ENCODE peak calls at places on chromosomes 16 and 17, in eight cellular contexts. W is mesenchymal stem cell, Y is endothelial cell of umbilical vein, S is left lung, X is BE2C, O is spleen, Z is DND-41, C is HCT116. L is an unnamed sample. For H3K4me1, the result is how much of the 10 kb centered on the place peaks cover.

GRCh38 chr17:64599187-64599676 is 62.9 kb downstream of the SMURF2 start:
- DNase-seq in W (no peak), Y (no peak), S (peak), X (no peak), O (peak), Z (peak), C (no peak), L (peak)

GRCh38 chr16:89155851-89156739 is 15.5 kb upstream of the CDH15 start:
- DNase-seq in W (peak), Y (no peak), S (no peak), X (no peak), O (no peak), Z (no peak), C (no peak), L (peak)

GRCh38 chr17:5473906-5474305 is 5.1 kb upstream of the DHX33 start:
- DNase-seq in W (no peak), Y (no peak), S (no peak), X (no peak), O (no peak), Z (no peak), C (no peak), L (no peak)

GRCh38 chr17:6544770-6545169 is 11.6 kb downstream of the PITPNM3 start:
- DNase-seq in W (no peak), Y (no peak), S (no peak), X (no peak), O (peak), Z (no peak), C (no peak), L (no peak)

GRCh38 chr17:31008374-31009035 is 37.7 kb downstream of the RNF135 start:
- DNase-seq in W (peak), Y (peak), S (peak), X (no peak), O (peak), Z (no peak), C (no peak), L (peak)

GRCh38 chr17:72419866-72420774 is 299.3 kb downstream of the SOX9 start:
- DNase-seq in W (no peak), Y (no peak), S (no peak), X (no peak), O (no peak), Z (no peak), C (no peak), L (peak)

GRCh38 chr17:46772013-46772878 is 46.2 kb downstream of the WNT3 start:
- DNase-seq in W (peak), Y (peak), S (peak), X (no peak), O (no peak), Z (no peak), C (no peak), L (no peak)

GRCh38 chr17:19494961-19495806 is 38.5 kb upstream of the SLC47A1 start:
- DNase-seq in W (no peak), Y (no peak), S (no peak), X (no peak), O (no peak), Z (no peak), C (no peak), L (no peak)

GRCh38 chr17:77770331-77771105 is 188.0 kb upstream of the TNRC6C start:
- DNase-seq in W (peak), Y (no peak), S (no peak), X (peak), O (no peak), Z (no peak), C (no peak), L (no peak)

GRCh38 chr17:21007646-21008045 is 35.2 kb downstream of the USP22 start:
- DNase-seq in W (no peak), Y (no peak), S (no peak), X (no peak), O (no peak), Z (no peak), C (no peak), L (no peak)

GRCh38 chr17:58312824-58313223 is 15.8 kb downstream of the TSPOAP1 start:
- DNase-seq in W (no peak), Y (no peak), S (no peak), X (no peak), O (no peak), Z (no peak), C (no peak), L (peak)

GRCh38 chr16:66265106-66265415 is 101.4 kb upstream of the CDH5 start:
- DNase-seq in W (no peak), Y (no peak), S (no peak), X (no peak), O (no peak), Z (no peak), C (no peak), L (no peak)

GRCh38 chr17:4969551-4970231 is 2.1 kb upstream of the SPAG7 start:
- DNase-seq in W (peak), Y (no peak), S (no peak), X (no peak), O (no peak), Z (no peak), C (no peak), L (no peak)

GRCh38 chr16:85332175-85332574 is 219.9 kb upstream of the CIBAR2 start:
- DNase-seq in W (no peak), Y (no peak), S (no peak), X (no peak), O (no peak), Z (no peak), C (no peak), L (no peak)

GRCh38 chr16:29126057-29126494 is 141.2 kb downstream of the LAT start:
- DNase-seq in W (no peak), Y (no peak), S (peak), X (no peak), O (peak), Z (no peak), C (no peak), L (no peak)

GRCh38 chr17:81858967-81859905 is 1.1 kb downstream of the P4HB start:
- DNase-seq in W (peak), Y (no peak), S (no peak), X (no peak), O (no peak), Z (no peak), C (no peak), L (peak)

GRCh38 chr17:73561066-73561465 is 83.2 kb downstream of the SDK2 start:
- DNase-seq in W (no peak), Y (no peak), S (peak), X (no peak), O (no peak), Z (no peak), C (no peak), L (no peak)

GRCh38 chr16:89094252-89094901 is 725 bp downstream of the ACSF3 start:
- DNase-seq in W (peak), Y (peak), S (peak), X (no peak), O (no peak), Z (peak), C (no peak), L (peak)

GRCh38 chr17:63335818-63336217 is 110.3 kb downstream of the CYB561 start:
- DNase-seq in W (no peak), Y (no peak), S (no peak), X (no peak), O (no peak), Z (no peak), C (no peak), L (no peak)

GRCh38 chr17:66637491-66637890 is 197.4 kb upstream of the CACNG5 start:
- DNase-seq in W (no peak), Y (no peak), S (no peak), X (no peak), O (no peak), Z (no peak), C (no peak), L (no peak)

GRCh38 chr17:78806451-78806850 is 24.4 kb upstream of the CYTH1 start:
- DNase-seq in W (no peak), Y (no peak), S (no peak), X (no peak), O (peak), Z (no peak), C (no peak), L (no peak)

GRCh38 chr17:4155980-4156620 is 13.1 kb downstream of the CYB5D2 start:
- DNase-seq in W (no peak), Y (no peak), S (no peak), X (no peak), O (no peak), Z (no peak), C (no peak), L (no peak)

GRCh38 chr17:80622170-80622466 is 77.5 kb downstream of the RPTOR start:
- DNase-seq in W (no peak), Y (no peak), S (no peak), X (no peak), O (no peak), Z (peak), C (no peak), L (no peak)

GRCh38 chr16:67538666-67539101 is 10.1 kb downstream of the RIPOR1 start:
- DNase-seq in W (peak), Y (peak), S (no peak), X (no peak), O (no peak), Z (no peak), C (no peak), L (no peak)

GRCh38 chr17:81553616-81554181 is 1.5 kb upstream of the FAAP100 start:
- DNase-seq in W (peak), Y (peak), S (peak), X (peak), O (no peak), Z (peak), C (peak), L (no peak)

GRCh38 chr17:16040710-16041251 is 41.2 kb downstream of the TTC19 start:
- DNase-seq in W (no peak), Y (peak), S (no peak), X (no peak), O (no peak), Z (no peak), C (no peak), L (no peak)

GRCh38 chr16:31141489-31142108 is 6.1 kb upstream of the PRSS8 start:
- DNase-seq in W (peak), Y (no peak), S (peak), X (peak), O (peak), Z (no peak), C (no peak), L (no peak)

GRCh38 chr16:30040221-30040620 is 9.2 kb upstream of the TLCD3B start:
- DNase-seq in W (no peak), Y (no peak), S (no peak), X (no peak), O (no peak), Z (no peak), C (no peak), L (no peak)

GRCh38 chr17:47864791-47865216 is 13.8 kb upstream of the SP6 start:
- DNase-seq in W (no peak), Y (no peak), S (no peak), X (no peak), O (no peak), Z (no peak), C (no peak), L (no peak)

GRCh38 chr17:5282639-5283217 is 644 bp downstream of the RABEP1 start:
- DNase-seq in W (peak), Y (peak), S (peak), X (peak), O (no peak), Z (peak), C (no peak), L (peak)

GRCh38 chr17:19338031-19338990 is 24.2 kb downstream of the B9D1 start:
- DNase-seq in W (peak), Y (peak), S (peak), X (peak), O (peak), Z (peak), C (no peak), L (peak)

GRCh38 chr17:76582660-76583059 is 3.0 kb downstream of the ST6GALNAC2 start:
- DNase-seq in W (no peak), Y (no peak), S (no peak), X (no peak), O (no peak), Z (no peak), C (no peak), L (no peak)

GRCh38 chr17:58970966-58971575 is 135.6 kb downstream of the TRIM37 start:
- DNase-seq in W (no peak), Y (no peak), S (no peak), X (no peak), O (no peak), Z (no peak), C (no peak), L (no peak)

GRCh38 chr17:50093807-50094206 is 1.3 kb upstream of the PDK2 start:
- DNase-seq in W (no peak), Y (no peak), S (no peak), X (no peak), O (no peak), Z (no peak), C (no peak), L (no peak)

GRCh38 chr17:50094243-50094752 is 853 bp upstream of the PDK2 start:
- DNase-seq in W (peak), Y (peak), S (peak), X (peak), O (peak), Z (peak), C (peak), L (peak)

GRCh38 chr17:50095626-50096037 is 481 bp downstream of the PDK2 start:
- DNase-seq in W (no peak), Y (no peak), S (no peak), X (no peak), O (no peak), Z (peak), C (no peak), L (peak)

GRCh38 chr17:50096092-50096491 is 941 bp downstream of the PDK2 start:
- DNase-seq in W (no peak), Y (no peak), S (no peak), X (no peak), O (no peak), Z (no peak), C (no peak), L (no peak)

DNA sequence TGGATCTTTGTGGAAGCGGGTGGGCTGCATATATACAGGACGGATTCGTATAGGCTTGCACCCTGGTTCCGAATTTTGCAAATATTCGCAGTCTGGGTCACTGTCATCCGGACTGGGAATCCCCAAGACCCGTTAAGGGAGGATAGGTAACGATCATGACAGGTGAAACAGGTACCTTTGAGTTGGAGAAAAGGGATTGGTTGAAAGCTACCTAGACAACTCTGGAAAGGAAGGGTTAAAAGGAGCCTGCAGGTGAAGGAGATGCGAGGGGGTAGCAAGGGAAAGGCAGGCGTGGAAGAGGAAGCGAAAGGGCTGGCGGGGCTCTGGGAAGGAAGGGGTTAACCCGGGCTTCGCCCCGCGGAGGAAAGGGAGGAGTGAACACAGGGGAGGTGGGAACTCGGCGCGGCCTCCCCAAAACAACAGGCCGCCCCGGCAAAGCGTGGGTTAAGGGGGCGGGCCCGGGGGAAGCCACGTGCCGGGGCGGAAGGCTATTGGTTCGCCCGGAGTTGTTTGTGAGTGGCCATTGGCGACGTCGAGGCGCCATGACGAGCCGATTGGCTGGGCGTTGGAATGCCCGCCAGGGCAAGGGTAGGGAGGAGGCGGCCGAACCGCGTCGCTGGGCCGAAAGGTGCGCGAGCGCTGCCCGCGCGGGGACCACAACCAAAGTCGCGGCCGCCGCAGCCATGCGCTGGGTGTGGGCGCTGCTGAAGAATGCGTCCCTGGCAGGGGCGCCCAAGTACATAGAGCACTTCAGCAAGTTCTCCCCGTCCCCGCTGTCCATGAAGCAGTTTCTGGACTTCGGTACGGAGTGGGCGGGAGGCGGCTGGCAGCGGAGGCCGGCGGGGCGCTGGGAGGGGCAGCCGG is at the start of gene PDK2:
- DNase-seq in W (peak), Y (peak), S (peak), X (peak), O (peak), Z (peak), C (peak), L (peak)
- H3K4me1 ChIP-seq in W (under half), Y (under half), S (under half), X (under half), O (under half), Z (under half), C (under half), L (under half)

GRCh38 chr16:83925957-83926725 is 26.9 kb upstream of the OSGIN1 start:
- DNase-seq in W (no peak), Y (no peak), S (peak), X (no peak), O (no peak), Z (no peak), C (no peak), L (no peak)
- H3K4me3 ChIP-seq in W (peak), Y (no peak), S (no peak), X (no peak), O (no peak), Z (no peak), C (no peak), L (no peak)

DNA sequence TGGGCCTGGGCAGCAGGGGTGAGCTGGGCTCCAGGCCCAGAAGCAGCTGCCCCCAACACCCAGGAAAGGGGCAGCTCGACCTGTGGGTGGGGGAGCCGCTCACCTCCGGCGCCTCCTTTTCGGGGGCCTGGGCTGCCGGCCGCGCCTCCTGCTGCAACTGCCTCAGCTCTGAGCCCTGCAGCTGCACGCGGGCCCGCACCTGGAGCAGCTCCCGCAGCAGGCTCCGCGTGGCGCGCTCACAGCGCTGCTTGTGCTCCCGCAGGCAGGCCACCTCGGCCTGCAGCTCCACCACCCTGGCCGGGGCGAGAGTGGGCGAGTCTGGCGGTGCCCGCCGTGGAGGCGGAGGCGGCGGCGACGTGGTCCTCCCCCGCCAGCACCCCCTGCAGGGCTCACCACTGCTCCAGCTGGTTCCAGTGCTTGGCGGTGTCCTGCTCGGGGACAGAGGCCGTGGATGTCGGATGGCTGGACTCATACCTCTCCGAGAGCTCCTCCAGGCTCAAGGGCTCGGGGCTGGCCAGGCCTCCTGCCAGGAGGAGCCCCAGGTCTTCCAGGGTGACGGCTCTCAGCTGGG is 868 bp downstream of the CCDC154 start:
- DNase-seq in W (no peak), Y (no peak), S (no peak), X (no peak), O (no peak), Z (no peak), C (no peak), L (no peak)
- H3K4me1 ChIP-seq in W (under half), Y (under half), S (under half), X (under half), O (under half), Z (under half), C (under half), L (under half)

DNA sequence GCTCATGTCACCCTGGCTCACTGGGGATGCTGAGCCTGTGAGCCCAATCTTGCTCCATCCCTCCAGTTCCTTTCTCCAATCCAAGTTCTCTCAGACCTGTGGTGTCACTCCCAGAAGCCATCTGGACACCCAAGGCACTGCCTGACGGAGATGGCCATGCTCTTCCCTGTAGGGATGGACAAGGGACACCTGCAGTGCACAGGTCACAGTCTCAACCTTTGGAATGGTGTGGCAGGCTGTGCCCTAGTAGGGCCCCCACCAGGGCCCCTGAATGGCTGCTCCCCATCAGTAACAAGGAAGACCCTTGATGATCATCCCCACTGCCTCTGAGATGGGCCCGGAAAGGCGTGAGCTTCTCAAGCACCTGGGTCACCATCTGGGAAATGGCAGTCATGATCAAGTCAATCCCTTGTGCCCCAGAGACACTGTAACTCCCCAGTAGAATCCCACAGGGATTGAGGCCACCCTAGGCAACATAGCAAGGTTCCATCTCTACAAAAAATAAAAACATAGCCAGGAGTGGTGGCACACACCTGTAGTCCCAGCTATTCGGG is 822.5 kb downstream of the KCNJ18 start:
- DNase-seq in W (no peak), Y (no peak), S (no peak), X (no peak), O (no peak), Z (no peak), C (no peak), L (no peak)
- H3K4me3 ChIP-seq in W (no peak), Y (no peak), S (no peak), X (no peak), O (no peak), Z (no peak), C (no peak), L (no peak)

DNA sequence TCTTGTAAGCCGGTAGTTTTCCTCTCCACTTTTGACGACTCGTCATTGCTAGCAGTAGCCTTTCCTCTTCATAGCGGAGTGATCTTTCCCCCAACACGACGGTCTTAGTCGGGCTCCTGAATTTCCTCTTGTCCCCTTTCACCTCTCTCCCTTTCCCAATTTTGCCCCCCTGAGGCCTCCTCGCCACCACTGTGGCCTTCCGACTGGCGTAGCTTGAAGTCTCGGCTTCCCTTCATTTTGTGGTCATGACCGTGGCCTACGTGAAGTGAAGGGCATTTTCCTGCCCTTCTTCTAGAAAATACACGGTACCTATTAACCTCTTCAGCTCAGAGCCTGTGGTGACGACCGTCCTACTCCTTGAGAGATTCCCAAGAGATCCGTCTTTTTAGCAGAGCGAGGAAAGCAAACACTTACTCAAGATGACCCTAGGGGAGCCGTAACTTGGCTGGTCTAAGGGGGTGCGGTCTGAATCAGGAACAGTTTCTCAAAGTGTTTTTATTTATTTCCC is 791 bp downstream of the PRKAR1A start:
- DNase-seq in W (peak), Y (peak), S (no peak), X (no peak), O (no peak), Z (no peak), C (no peak), L (peak)
- H3K4me1 ChIP-seq in W (under half), Y (under half), S (half or more), X (under half), O (under half), Z (under half), C (under half), L (under half)

DNA sequence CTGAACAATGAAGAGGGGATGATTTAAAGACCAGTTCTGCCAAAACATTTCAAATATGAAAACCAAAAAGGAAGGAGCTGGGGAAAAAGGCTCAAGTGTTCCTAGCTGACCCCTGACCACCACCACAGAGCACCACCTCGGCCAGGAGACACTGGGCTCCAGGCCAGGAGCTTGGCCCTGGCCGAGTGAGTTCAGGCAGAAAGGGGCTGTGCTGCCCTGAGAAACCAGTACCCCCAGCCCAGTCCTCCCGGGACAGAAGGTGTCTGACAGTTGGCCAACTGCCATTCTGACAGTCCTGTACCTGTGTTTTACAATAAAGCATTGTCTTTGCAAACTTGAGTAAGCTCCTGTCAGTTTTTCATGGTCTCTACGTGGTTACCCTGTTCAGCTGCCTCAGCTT is 98.2 kb downstream of the VPS53 start:
- DNase-seq in W (no peak), Y (no peak), S (no peak), X (no peak), O (no peak), Z (no peak), C (no peak), L (no peak)
- H3K4me3 ChIP-seq in W (no peak), Y (no peak), S (no peak), X (no peak), O (no peak), Z (no peak), C (no peak), L (no peak)